ENCODE peak calls at places on chromosomes 11 and 22, in four cellular contexts. O is SK-N-SH; E is stimulated activated CD4-positive, alpha-beta T cell treated with anti-CD3 and anti-CD28 coated beads, Interleukin-15, amount 100 ng/mL, for 1 hour; M is right cardiac atrium. V is an unnamed sample.

GRCh38 chr11:132332521-132332920 is 962.1 kb downstream of the NTM start:
- DNase-seq in O (no peak), M (no peak), E (no peak), V (no peak)

GRCh38 chr11:6703247-6704063 is 20.3 kb upstream of the MRPL17 start:
- DNase-seq in M (peak), O (peak), E (no peak), V (peak)

GRCh38 chr11:110367571-110367970 is 62.2 kb upstream of the FDX1 start:
- DNase-seq in M (no peak), O (no peak), E (no peak), V (no peak)

GRCh38 chr11:78961186-78961782 is 386.6 kb upstream of the NARS2 start:
- DNase-seq in M (no peak), E (no peak), O (peak), V (no peak)

GRCh38 chr22:49023879-49024774 is 803.5 kb downstream of the BRD1 start:
- DNase-seq in E (no peak), O (no peak), M (no peak), V (no peak)

GRCh38 chr11:20489948-20490347 is 102.4 kb downstream of the PRMT3 start:
- DNase-seq in M (no peak), O (no peak), E (no peak), V (no peak)

GRCh38 chr11:61037694-61038093 is 64.6 kb upstream of the CD5 start:
- DNase-seq in E (no peak), O (no peak), M (no peak), V (no peak)

GRCh38 chr11:35088676-35089075 is 50.3 kb upstream of the CD44 start:
- DNase-seq in E (no peak), M (no peak), O (no peak), V (no peak)

GRCh38 chr11:26188559-26188958 is 143.4 kb upstream of the ANO3 start:
- DNase-seq in E (no peak), O (no peak), M (no peak), V (no peak)

GRCh38 chr11:110522456-110522855 is 92.7 kb downstream of the FDX1 start:
- DNase-seq in O (no peak), M (no peak), E (no peak), V (no peak)

GRCh38 chr11:1546536-1547466 is 25.3 kb downstream of the DUSP8 start:
- DNase-seq in E (peak), O (peak), M (no peak), V (no peak)

GRCh38 chr11:79512706-79513469 is 72.1 kb upstream of the TENM4 start:
- DNase-seq in O (peak), M (no peak), E (no peak), V (no peak)

GRCh38 chr22:48343461-48343860 is 1484.2 kb downstream of the BRD1 start:
- DNase-seq in O (no peak), M (no peak), E (no peak), V (no peak)

GRCh38 chr22:30742291-30743256 is 47.9 kb downstream of the OSBP2 start:
- DNase-seq in E (no peak), M (no peak), O (no peak), V (peak)

GRCh38 chr11:112523477-112523876 is 262.8 kb upstream of the PLET1 start:
- DNase-seq in O (peak), M (peak), E (no peak), V (no peak)

GRCh38 chr11:102286292-102286691 is 31.0 kb upstream of the BIRC3 start:
- DNase-seq in M (no peak), E (no peak), O (no peak), V (no peak)

GRCh38 chr11:84164722-84165121 is 878.6 kb upstream of the CCDC90B start:
- DNase-seq in M (no peak), O (peak), E (no peak), V (no peak)

GRCh38 chr22:22021160-22021750 is 38.7 kb upstream of the TOP3B start:
- DNase-seq in M (no peak), E (no peak), O (no peak), V (no peak)

V was measured in skeletal muscle cell.